ENCODE peak calls at places on chromosomes 11 and 22, in seven cellular contexts. M, B, L, U, E, X and C are unnamed samples.

GRCh38 chr11:111634981-111635705 is 32.9 kb downstream of the SIK2 start:
- DNase-seq in M (no peak), B (no peak), L (no peak), U (peak; percentile 37), E (no peak), X (no peak), C (no peak)

GRCh38 chr22:43014876-43015676 is at the start of gene PACSIN2:
- DNase-seq in M (peak; percentile 100), B (peak; percentile 99), L (peak; percentile 99), U (peak; percentile 96), E (peak; percentile 80), X (peak; percentile 99), C (peak; percentile 96)

GRCh38 chr22:39658367-39658766 is 87.8 kb downstream of the CACNA1I start:
- DNase-seq in M (no peak), B (peak; percentile 42), L (no peak), U (no peak), E (no peak), X (no peak), C (no peak)

GRCh38 chr22:18152519-18152918 is 2.5 kb downstream of the USP18 start:
- DNase-seq in M (no peak), B (peak; percentile 61), L (peak; percentile 7), U (no peak), E (no peak), X (no peak), C (no peak)

GRCh38 chr11:134643519-134644042 is 231.5 kb upstream of the B3GAT1 start:
- DNase-seq in M (no peak), B (no peak), L (no peak), U (no peak), E (no peak), X (no peak), C (no peak)

GRCh38 chr11:20022363-20023081 is 137.8 kb downstream of the DBX1 start:
- DNase-seq in M (no peak), B (no peak), L (no peak), U (no peak), E (peak; percentile 62), X (no peak), C (peak; percentile 24)

GRCh38 chr11:1471736-1472135 is 14.8 kb downstream of the MOB2 start:
- DNase-seq in M (no peak), B (no peak), L (no peak), U (no peak), E (no peak), X (no peak), C (no peak)

GRCh38 chr11:106281455-106282173 is 204.2 kb downstream of the AASDHPPT start:
- DNase-seq in M (peak; percentile 23), B (no peak), L (no peak), U (peak; percentile 78), E (no peak), X (no peak), C (no peak)

GRCh38 chr11:5486421-5486820 is 2.1 kb upstream of the OR52D1 start:
- DNase-seq in M (no peak), B (peak; percentile 36), L (no peak), U (no peak), E (no peak), X (no peak), C (no peak)

GRCh38 chr22:37303821-37304274 is 21.5 kb downstream of the CYTH4 start:
- DNase-seq in M (peak; percentile 91), B (peak; percentile 94), L (peak; percentile 60), U (peak; percentile 81), E (no peak), X (peak; percentile 61), C (no peak)

GRCh38 chr11:40816976-40817375 is 642.5 kb downstream of the LRRC4C start:
- DNase-seq in M (no peak), B (no peak), L (no peak), U (no peak), E (no peak), X (no peak), C (no peak)

GRCh38 chr11:68660066-68660810 is 24.1 kb upstream of the GAL start:
- DNase-seq in M (no peak), B (no peak), L (no peak), U (no peak), E (no peak), X (no peak), C (no peak)